ENCODE peak calls at places on chromosomes 16 and 17, in eight cellular contexts. One of them, this sample, is unnamed.

GRCh38 chr17:3879181-3879580 is 13.7 kb downstream of the CAMKK1 start:
- DNase-seq in left ventricle myocardium inferior: peak
- DNase-seq in Peyer's patch: no peak
- DNase-seq in psoas muscle: no peak
- DNase-seq in upper lobe of right lung: no peak
- DNase-seq in transverse colon: no peak
- DNase-seq in adipocyte: peak
- DNase-seq in epithelial cell of proximal tubule: no peak
- DNase-seq in this sample: peak

GRCh38 chr16:29748077-29748759 is 2.4 kb upstream of the C16orf54 start:
- DNase-seq in Peyer's patch: no peak
- DNase-seq in transverse colon: no peak
- DNase-seq in psoas muscle: no peak
- DNase-seq in epithelial cell of proximal tubule: no peak
- DNase-seq in left ventricle myocardium inferior: no peak
- DNase-seq in upper lobe of right lung: no peak
- DNase-seq in adipocyte: no peak
- DNase-seq in this sample: no peak

GRCh38 chr17:40582328-40582901 is 17.1 kb upstream of the CCR7 start:
- DNase-seq in upper lobe of right lung: peak
- DNase-seq in adipocyte: no peak
- DNase-seq in epithelial cell of proximal tubule: no peak
- DNase-seq in psoas muscle: peak
- DNase-seq in Peyer's patch: peak
- DNase-seq in transverse colon: peak
- DNase-seq in left ventricle myocardium inferior: peak
- DNase-seq in this sample: no peak

GRCh38 chr17:27294689-27295630 is 1.0 kb downstream of the WSB1 start:
- DNase-seq in adipocyte: peak
- DNase-seq in transverse colon: peak
- DNase-seq in left ventricle myocardium inferior: no peak
- DNase-seq in Peyer's patch: peak
- DNase-seq in upper lobe of right lung: no peak
- DNase-seq in psoas muscle: no peak
- DNase-seq in epithelial cell of proximal tubule: peak
- DNase-seq in this sample: peak

GRCh38 chr16:69888005-69888560 is 63.1 kb upstream of the CLEC18A start:
- DNase-seq in adipocyte: no peak
- DNase-seq in transverse colon: no peak
- DNase-seq in left ventricle myocardium inferior: no peak
- DNase-seq in epithelial cell of proximal tubule: peak
- DNase-seq in psoas muscle: no peak
- DNase-seq in Peyer's patch: no peak
- DNase-seq in upper lobe of right lung: no peak
- DNase-seq in this sample: no peak

GRCh38 chr17:76873856-76874255 is 5.7 kb downstream of the MGAT5B start:
- DNase-seq in adipocyte: peak
- DNase-seq in Peyer's patch: no peak
- DNase-seq in transverse colon: no peak
- DNase-seq in epithelial cell of proximal tubule: no peak
- DNase-seq in left ventricle myocardium inferior: no peak
- DNase-seq in upper lobe of right lung: no peak
- DNase-seq in psoas muscle: no peak
- DNase-seq in this sample: no peak

GRCh38 chr16:66189951-66190350 is 176.5 kb upstream of the CDH5 start:
- DNase-seq in transverse colon: no peak
- DNase-seq in adipocyte: peak
- DNase-seq in epithelial cell of proximal tubule: no peak
- DNase-seq in upper lobe of right lung: no peak
- DNase-seq in left ventricle myocardium inferior: no peak
- DNase-seq in psoas muscle: no peak
- DNase-seq in Peyer's patch: no peak
- DNase-seq in this sample: no peak

GRCh38 chr17:3695129-3695722 is 729 bp downstream of the P2RX5 start:
- DNase-seq in left ventricle myocardium inferior: peak
- DNase-seq in upper lobe of right lung: no peak
- DNase-seq in psoas muscle: peak
- DNase-seq in adipocyte: no peak
- DNase-seq in epithelial cell of proximal tubule: no peak
- DNase-seq in Peyer's patch: no peak
- DNase-seq in transverse colon: peak
- DNase-seq in this sample: no peak

GRCh38 chr16:19527161-19527560 is 3.4 kb downstream of the CCP110 start:
- DNase-seq in psoas muscle: no peak
- DNase-seq in Peyer's patch: no peak
- DNase-seq in upper lobe of right lung: no peak
- DNase-seq in left ventricle myocardium inferior: no peak
- DNase-seq in adipocyte: no peak
- DNase-seq in transverse colon: no peak
- DNase-seq in epithelial cell of proximal tubule: no peak
- DNase-seq in this sample: no peak

GRCh38 chr16:47565454-47565853 is 104.3 kb downstream of the PHKB start:
- DNase-seq in Peyer's patch: peak
- DNase-seq in upper lobe of right lung: peak
- DNase-seq in epithelial cell of proximal tubule: no peak
- DNase-seq in adipocyte: no peak
- DNase-seq in left ventricle myocardium inferior: peak
- DNase-seq in transverse colon: peak
- DNase-seq in psoas muscle: peak
- DNase-seq in this sample: no peak

GRCh38 chr16:87698676-87699179 is 67.1 kb downstream of the KLHDC4 start:
- DNase-seq in psoas muscle: no peak
- DNase-seq in Peyer's patch: peak
- DNase-seq in adipocyte: no peak
- DNase-seq in upper lobe of right lung: no peak
- DNase-seq in epithelial cell of proximal tubule: no peak
- DNase-seq in left ventricle myocardium inferior: no peak
- DNase-seq in transverse colon: no peak
- DNase-seq in this sample: no peak

GRCh38 chr16:75479421-75479990 is 15.0 kb upstream of the TMEM170A start:
- DNase-seq in epithelial cell of proximal tubule: no peak
- DNase-seq in Peyer's patch: no peak
- DNase-seq in adipocyte: no peak
- DNase-seq in transverse colon: no peak
- DNase-seq in left ventricle myocardium inferior: no peak
- DNase-seq in psoas muscle: no peak
- DNase-seq in upper lobe of right lung: no peak
- DNase-seq in this sample: no peak

GRCh38 chr16:81210807-81211206 is 27.7 kb upstream of the BCO1 start:
- DNase-seq in upper lobe of right lung: no peak
- DNase-seq in transverse colon: no peak
- DNase-seq in epithelial cell of proximal tubule: no peak
- DNase-seq in adipocyte: no peak
- DNase-seq in left ventricle myocardium inferior: no peak
- DNase-seq in psoas muscle: no peak
- DNase-seq in Peyer's patch: no peak
- DNase-seq in this sample: no peak

GRCh38 chr17:54882371-54882770 is 18.3 kb upstream of the TOM1L1 start:
- DNase-seq in Peyer's patch: no peak
- DNase-seq in adipocyte: peak
- DNase-seq in left ventricle myocardium inferior: no peak
- DNase-seq in epithelial cell of proximal tubule: no peak
- DNase-seq in psoas muscle: no peak
- DNase-seq in upper lobe of right lung: no peak
- DNase-seq in transverse colon: no peak
- DNase-seq in this sample: no peak

GRCh38 chr17:67365762-67366192 is 600 bp downstream of the PSMD12 start:
- DNase-seq in transverse colon: no peak
- DNase-seq in left ventricle myocardium inferior: no peak
- DNase-seq in adipocyte: peak
- DNase-seq in psoas muscle: no peak
- DNase-seq in Peyer's patch: no peak
- DNase-seq in upper lobe of right lung: no peak
- DNase-seq in epithelial cell of proximal tubule: no peak
- DNase-seq in this sample: no peak

GRCh38 chr16:89863741-89864391 is 9.5 kb upstream of the TCF25 start:
- DNase-seq in transverse colon: peak
- DNase-seq in left ventricle myocardium inferior: peak
- DNase-seq in upper lobe of right lung: peak
- DNase-seq in adipocyte: peak
- DNase-seq in epithelial cell of proximal tubule: no peak
- DNase-seq in psoas muscle: no peak
- DNase-seq in Peyer's patch: peak
- DNase-seq in this sample: no peak

GRCh38 chr17:5837055-5837491 is 233.1 kb upstream of the WSCD1 start:
- DNase-seq in epithelial cell of proximal tubule: no peak
- DNase-seq in Peyer's patch: no peak
- DNase-seq in psoas muscle: no peak
- DNase-seq in adipocyte: peak
- DNase-seq in upper lobe of right lung: no peak
- DNase-seq in transverse colon: no peak
- DNase-seq in left ventricle myocardium inferior: no peak
- DNase-seq in this sample: no peak

GRCh38 chr17:14092808-14093207 is 23.5 kb downstream of the COX10 start:
- DNase-seq in adipocyte: no peak
- DNase-seq in epithelial cell of proximal tubule: no peak
- DNase-seq in psoas muscle: no peak
- DNase-seq in transverse colon: no peak
- DNase-seq in left ventricle myocardium inferior: no peak
- DNase-seq in Peyer's patch: no peak
- DNase-seq in upper lobe of right lung: no peak
- DNase-seq in this sample: no peak

GRCh38 chr17:8785547-8786412 is 13.4 kb downstream of the MFSD6L start:
- DNase-seq in psoas muscle: peak
- DNase-seq in Peyer's patch: peak
- DNase-seq in epithelial cell of proximal tubule: no peak
- DNase-seq in transverse colon: peak
- DNase-seq in adipocyte: peak
- DNase-seq in upper lobe of right lung: peak
- DNase-seq in left ventricle myocardium inferior: peak
- DNase-seq in this sample: peak

GRCh38 chr17:81923302-81924260 is 4.0 kb downstream of the MAFG start:
- DNase-seq in adipocyte: peak
- DNase-seq in psoas muscle: peak
- DNase-seq in epithelial cell of proximal tubule: no peak
- DNase-seq in left ventricle myocardium inferior: peak
- DNase-seq in upper lobe of right lung: peak
- DNase-seq in Peyer's patch: peak
- DNase-seq in transverse colon: peak
- DNase-seq in this sample: peak

GRCh38 chr17:77365584-77366186 is 224.9 kb downstream of the SEC14L1 start:
- DNase-seq in adipocyte: peak
- DNase-seq in psoas muscle: peak
- DNase-seq in Peyer's patch: peak
- DNase-seq in transverse colon: peak
- DNase-seq in left ventricle myocardium inferior: peak
- DNase-seq in epithelial cell of proximal tubule: no peak
- DNase-seq in upper lobe of right lung: peak
- DNase-seq in this sample: no peak

GRCh38 chr17:7713782-7714181 is 3.8 kb upstream of the DNAH2 start:
- DNase-seq in Peyer's patch: no peak
- DNase-seq in adipocyte: no peak
- DNase-seq in psoas muscle: no peak
- DNase-seq in transverse colon: no peak
- DNase-seq in upper lobe of right lung: no peak
- DNase-seq in left ventricle myocardium inferior: no peak
- DNase-seq in epithelial cell of proximal tubule: no peak
- DNase-seq in this sample: no peak

GRCh38 chr17:1002412-1002753 is 5.5 kb downstream of the TIMM22 start:
- DNase-seq in left ventricle myocardium inferior: no peak
- DNase-seq in adipocyte: peak
- DNase-seq in psoas muscle: no peak
- DNase-seq in epithelial cell of proximal tubule: no peak
- DNase-seq in Peyer's patch: no peak
- DNase-seq in transverse colon: no peak
- DNase-seq in upper lobe of right lung: no peak
- DNase-seq in this sample: no peak

GRCh38 chr17:30104575-30105339 is 11.9 kb upstream of the NSRP1 start:
- DNase-seq in transverse colon: peak
- DNase-seq in epithelial cell of proximal tubule: peak
- DNase-seq in upper lobe of right lung: peak
- DNase-seq in Peyer's patch: peak
- DNase-seq in adipocyte: peak
- DNase-seq in psoas muscle: peak
- DNase-seq in left ventricle myocardium inferior: peak
- DNase-seq in this sample: peak
- H3K4me3 ChIP-seq in transverse colon: peak
- H3K4me3 ChIP-seq in epithelial cell of proximal tubule: peak
- H3K4me3 ChIP-seq in upper lobe of right lung: peak
- H3K4me3 ChIP-seq in Peyer's patch: peak
- H3K4me3 ChIP-seq in adipocyte: peak
- H3K4me3 ChIP-seq in psoas muscle: peak
- H3K4me3 ChIP-seq in left ventricle myocardium inferior: peak
- H3K4me3 ChIP-seq in this sample: peak

GRCh38 chr16:15811416-15811777 is 45.4 kb downstream of the MYH11 start:
- DNase-seq in left ventricle myocardium inferior: no peak
- DNase-seq in upper lobe of right lung: no peak
- DNase-seq in adipocyte: no peak
- DNase-seq in transverse colon: no peak
- DNase-seq in psoas muscle: no peak
- DNase-seq in Peyer's patch: no peak
- DNase-seq in epithelial cell of proximal tubule: no peak
- DNase-seq in this sample: no peak
- H3K4me3 ChIP-seq in left ventricle myocardium inferior: no peak
- H3K4me3 ChIP-seq in upper lobe of right lung: no peak
- H3K4me3 ChIP-seq in adipocyte: no peak
- H3K4me3 ChIP-seq in transverse colon: no peak
- H3K4me3 ChIP-seq in psoas muscle: no peak
- H3K4me3 ChIP-seq in Peyer's patch: no peak
- H3K4me3 ChIP-seq in epithelial cell of proximal tubule: no peak
- H3K4me3 ChIP-seq in this sample: no peak

DNA sequence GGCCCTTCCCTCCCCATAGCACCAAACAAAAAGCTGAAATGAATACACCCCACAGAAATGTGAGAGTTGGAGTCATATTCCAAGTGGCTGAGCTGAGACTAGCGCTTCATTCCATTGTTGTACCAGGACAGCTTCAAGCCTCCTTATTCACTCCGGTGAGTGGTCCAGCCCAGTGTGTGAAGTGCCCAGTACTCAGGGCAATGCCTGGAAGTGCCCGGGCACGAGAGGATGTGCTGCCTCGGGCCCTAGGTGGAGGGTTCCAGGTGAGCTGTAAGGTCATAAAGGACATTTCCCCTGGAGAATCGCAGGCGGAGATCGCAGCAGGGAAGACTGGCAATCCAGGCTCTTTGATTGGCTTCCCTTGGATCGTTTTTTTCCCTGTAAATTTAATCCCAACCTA is 5.4 kb upstream of the CYLD start:
- DNase-seq in upper lobe of right lung: peak
- DNase-seq in adipocyte: no peak
- DNase-seq in epithelial cell of proximal tubule: no peak
- DNase-seq in Peyer's patch: no peak
- DNase-seq in psoas muscle: no peak
- DNase-seq in transverse colon: no peak
- DNase-seq in left ventricle myocardium inferior: no peak
- DNase-seq in this sample: no peak
- H3K4me3 ChIP-seq in upper lobe of right lung: no peak
- H3K4me3 ChIP-seq in adipocyte: no peak
- H3K4me3 ChIP-seq in epithelial cell of proximal tubule: no peak
- H3K4me3 ChIP-seq in Peyer's patch: no peak
- H3K4me3 ChIP-seq in psoas muscle: no peak
- H3K4me3 ChIP-seq in transverse colon: no peak
- H3K4me3 ChIP-seq in left ventricle myocardium inferior: no peak
- H3K4me3 ChIP-seq in this sample: no peak

DNA sequence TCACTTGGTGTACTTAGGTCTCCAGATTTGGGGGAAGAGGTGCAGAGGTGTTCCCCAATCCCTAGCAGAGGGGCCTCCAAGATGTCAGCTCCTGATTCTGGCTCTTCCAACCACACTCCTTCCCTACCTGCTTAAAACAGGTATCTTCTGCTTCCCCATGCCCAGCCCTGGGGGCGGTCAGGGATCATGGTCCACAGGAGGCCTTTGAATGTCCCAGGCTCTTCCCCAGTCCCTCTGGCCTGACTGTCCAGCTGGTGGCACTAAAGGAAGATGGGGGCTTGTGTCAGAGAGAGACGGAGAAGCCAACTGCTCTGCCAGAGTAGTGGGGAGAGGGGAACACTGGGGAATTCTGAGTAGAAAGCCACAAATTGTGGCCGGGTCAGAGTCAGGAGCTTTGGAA is 3.8 kb downstream of the ARL4D start:
- DNase-seq in left ventricle myocardium inferior: no peak
- DNase-seq in psoas muscle: no peak
- DNase-seq in epithelial cell of proximal tubule: no peak
- DNase-seq in Peyer's patch: no peak
- DNase-seq in upper lobe of right lung: no peak
- DNase-seq in adipocyte: no peak
- DNase-seq in transverse colon: no peak
- DNase-seq in this sample: no peak
- H3K4me3 ChIP-seq in left ventricle myocardium inferior: peak
- H3K4me3 ChIP-seq in psoas muscle: no peak
- H3K4me3 ChIP-seq in epithelial cell of proximal tubule: no peak
- H3K4me3 ChIP-seq in Peyer's patch: no peak
- H3K4me3 ChIP-seq in upper lobe of right lung: no peak
- H3K4me3 ChIP-seq in adipocyte: no peak
- H3K4me3 ChIP-seq in transverse colon: no peak
- H3K4me3 ChIP-seq in this sample: no peak

This sample was measured in dorsolateral prefrontal cortex.